ENCODE peak calls at places on chromosome 13, in eight cellular contexts. One of them, this sample, is unnamed.

GRCh38 chr13:40629678-40630384 is 36.6 kb downstream of the FOXO1 start:
- DNase-seq in stomach: no peak
- DNase-seq in AG09309: no peak
- DNase-seq in OCI-LY7: peak
- DNase-seq in AG04450: no peak
- DNase-seq in PC-3: no peak
- DNase-seq in IMR-90: no peak
- DNase-seq in tibial artery: no peak
- DNase-seq in this sample: no peak

GRCh38 chr13:97192166-97192565 is 30.0 kb upstream of the MBNL2 start:
- DNase-seq in PC-3: no peak
- DNase-seq in IMR-90: no peak
- DNase-seq in OCI-LY7: no peak
- DNase-seq in AG09309: no peak
- DNase-seq in tibial artery: no peak
- DNase-seq in AG04450: no peak
- DNase-seq in stomach: no peak
- DNase-seq in this sample: no peak

GRCh38 chr13:97568850-97569249 is 134.9 kb downstream of the RAP2A start:
- DNase-seq in AG09309: no peak
- DNase-seq in AG04450: no peak
- DNase-seq in IMR-90: no peak
- DNase-seq in OCI-LY7: no peak
- DNase-seq in stomach: peak
- DNase-seq in PC-3: peak
- DNase-seq in tibial artery: no peak
- DNase-seq in this sample: no peak

GRCh38 chr13:99657848-99658265 is 156.6 kb downstream of the TM9SF2 start:
- DNase-seq in PC-3: no peak
- DNase-seq in OCI-LY7: no peak
- DNase-seq in stomach: peak
- DNase-seq in AG09309: no peak
- DNase-seq in IMR-90: no peak
- DNase-seq in tibial artery: peak
- DNase-seq in AG04450: no peak
- DNase-seq in this sample: peak

GRCh38 chr13:54110597-54110996 is 1082.0 kb downstream of the OLFM4 start:
- DNase-seq in IMR-90: no peak
- DNase-seq in OCI-LY7: no peak
- DNase-seq in AG09309: no peak
- DNase-seq in AG04450: no peak
- DNase-seq in stomach: no peak
- DNase-seq in PC-3: no peak
- DNase-seq in tibial artery: no peak
- DNase-seq in this sample: no peak

GRCh38 chr13:29925457-29925856 is 75.0 kb upstream of the UBL3 start:
- DNase-seq in PC-3: peak
- DNase-seq in tibial artery: peak
- DNase-seq in OCI-LY7: no peak
- DNase-seq in stomach: peak
- DNase-seq in AG09309: peak
- DNase-seq in IMR-90: peak
- DNase-seq in AG04450: no peak
- DNase-seq in this sample: peak

GRCh38 chr13:54637377-54637776 is 1608.8 kb downstream of the OLFM4 start:
- DNase-seq in tibial artery: no peak
- DNase-seq in OCI-LY7: no peak
- DNase-seq in AG04450: no peak
- DNase-seq in stomach: no peak
- DNase-seq in AG09309: no peak
- DNase-seq in PC-3: peak
- DNase-seq in IMR-90: no peak
- DNase-seq in this sample: peak

GRCh38 chr13:37736040-37736439 is 133.5 kb downstream of the TRPC4 start:
- DNase-seq in IMR-90: no peak
- DNase-seq in AG09309: no peak
- DNase-seq in stomach: no peak
- DNase-seq in AG04450: no peak
- DNase-seq in OCI-LY7: no peak
- DNase-seq in tibial artery: no peak
- DNase-seq in PC-3: no peak
- DNase-seq in this sample: no peak

GRCh38 chr13:41137951-41138350 is 5.3 kb upstream of the KBTBD6 start:
- DNase-seq in OCI-LY7: no peak
- DNase-seq in AG09309: no peak
- DNase-seq in tibial artery: no peak
- DNase-seq in IMR-90: peak
- DNase-seq in AG04450: peak
- DNase-seq in stomach: no peak
- DNase-seq in PC-3: peak
- DNase-seq in this sample: peak

GRCh38 chr13:39916330-39916729 is 260.9 kb downstream of the COG6 start:
- DNase-seq in PC-3: no peak
- DNase-seq in tibial artery: no peak
- DNase-seq in AG09309: no peak
- DNase-seq in IMR-90: no peak
- DNase-seq in AG04450: no peak
- DNase-seq in OCI-LY7: no peak
- DNase-seq in stomach: no peak
- DNase-seq in this sample: peak

GRCh38 chr13:41458187-41458938 is 1.0 kb downstream of the RGCC start:
- DNase-seq in OCI-LY7: peak
- DNase-seq in PC-3: peak
- DNase-seq in AG09309: no peak
- DNase-seq in stomach: peak
- DNase-seq in tibial artery: no peak
- DNase-seq in AG04450: no peak
- DNase-seq in IMR-90: peak
- DNase-seq in this sample: no peak

GRCh38 chr13:113342820-113343691 is 20.9 kb downstream of the GRTP1 start:
- DNase-seq in PC-3: no peak
- DNase-seq in OCI-LY7: no peak
- DNase-seq in stomach: no peak
- DNase-seq in tibial artery: no peak
- DNase-seq in AG04450: no peak
- DNase-seq in IMR-90: no peak
- DNase-seq in AG09309: no peak
- DNase-seq in this sample: no peak

GRCh38 chr13:92991687-92992086 is 234.9 kb upstream of the GPC6 start:
- DNase-seq in AG04450: no peak
- DNase-seq in PC-3: no peak
- DNase-seq in stomach: no peak
- DNase-seq in IMR-90: peak
- DNase-seq in OCI-LY7: no peak
- DNase-seq in tibial artery: no peak
- DNase-seq in AG09309: no peak
- DNase-seq in this sample: no peak

GRCh38 chr13:43546260-43546659 is 240.5 kb downstream of the ENOX1 start:
- DNase-seq in IMR-90: no peak
- DNase-seq in AG04450: no peak
- DNase-seq in PC-3: no peak
- DNase-seq in OCI-LY7: no peak
- DNase-seq in stomach: no peak
- DNase-seq in AG09309: no peak
- DNase-seq in tibial artery: no peak
- DNase-seq in this sample: no peak

GRCh38 chr13:110305544-110305943 is 1.4 kb downstream of the COL4A1 start:
- DNase-seq in stomach: no peak
- DNase-seq in AG04450: no peak
- DNase-seq in AG09309: no peak
- DNase-seq in OCI-LY7: no peak
- DNase-seq in tibial artery: no peak
- DNase-seq in IMR-90: no peak
- DNase-seq in PC-3: no peak
- DNase-seq in this sample: no peak

GRCh38 chr13:98507060-98507797 is 69.7 kb downstream of the STK24 start:
- DNase-seq in IMR-90: no peak
- DNase-seq in PC-3: peak
- DNase-seq in AG04450: no peak
- DNase-seq in tibial artery: no peak
- DNase-seq in stomach: peak
- DNase-seq in AG09309: no peak
- DNase-seq in OCI-LY7: no peak
- DNase-seq in this sample: peak

GRCh38 chr13:27309967-27310598 is 39.5 kb downstream of the RASL11A start:
- DNase-seq in OCI-LY7: no peak
- DNase-seq in AG09309: no peak
- DNase-seq in stomach: no peak
- DNase-seq in IMR-90: peak
- DNase-seq in tibial artery: no peak
- DNase-seq in AG04450: no peak
- DNase-seq in PC-3: peak
- DNase-seq in this sample: peak

GRCh38 chr13:40518481-40518882 is 148.0 kb downstream of the FOXO1 start:
- DNase-seq in IMR-90: no peak
- DNase-seq in PC-3: no peak
- DNase-seq in OCI-LY7: no peak
- DNase-seq in tibial artery: no peak
- DNase-seq in AG09309: no peak
- DNase-seq in stomach: peak
- DNase-seq in AG04450: no peak
- DNase-seq in this sample: no peak

GRCh38 chr13:46712524-46712923 is 84.4 kb downstream of the ESD start:
- DNase-seq in tibial artery: no peak
- DNase-seq in stomach: no peak
- DNase-seq in PC-3: no peak
- DNase-seq in IMR-90: no peak
- DNase-seq in OCI-LY7: no peak
- DNase-seq in AG04450: no peak
- DNase-seq in AG09309: no peak
- DNase-seq in this sample: no peak

GRCh38 chr13:46720189-46720588 is 76.8 kb downstream of the ESD start:
- DNase-seq in AG04450: no peak
- DNase-seq in stomach: no peak
- DNase-seq in tibial artery: no peak
- DNase-seq in OCI-LY7: no peak
- DNase-seq in IMR-90: no peak
- DNase-seq in PC-3: no peak
- DNase-seq in AG09309: no peak
- DNase-seq in this sample: no peak

GRCh38 chr13:46716821-46717220 is 80.1 kb downstream of the ESD start:
- DNase-seq in tibial artery: no peak
- DNase-seq in PC-3: no peak
- DNase-seq in stomach: no peak
- DNase-seq in AG09309: no peak
- DNase-seq in AG04450: no peak
- DNase-seq in OCI-LY7: no peak
- DNase-seq in IMR-90: no peak
- DNase-seq in this sample: no peak

GRCh38 chr13:46717275-46717674 is 79.7 kb downstream of the ESD start:
- DNase-seq in IMR-90: no peak
- DNase-seq in OCI-LY7: no peak
- DNase-seq in AG04450: no peak
- DNase-seq in tibial artery: no peak
- DNase-seq in AG09309: no peak
- DNase-seq in stomach: no peak
- DNase-seq in PC-3: no peak
- DNase-seq in this sample: no peak

DNA sequence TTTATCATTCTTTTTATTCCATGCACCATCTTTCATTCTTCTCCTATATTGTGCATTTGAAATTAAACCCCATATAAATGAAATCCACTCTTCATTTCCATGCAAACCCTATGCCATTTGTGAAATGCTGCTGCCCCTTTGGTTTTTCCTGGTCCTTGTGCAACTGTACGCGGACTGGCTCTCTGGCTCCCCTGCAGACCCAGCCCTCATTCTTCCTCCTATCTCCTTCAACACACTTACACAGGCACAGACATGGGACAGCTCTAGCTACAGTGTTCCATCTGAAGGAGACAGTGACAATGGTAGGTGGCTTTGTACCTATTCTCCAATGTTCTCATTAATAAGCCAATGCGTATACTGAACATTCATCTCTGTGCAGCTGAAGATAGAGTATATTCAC is 81.6 kb downstream of the ESD start:
- DNase-seq in PC-3: no peak
- DNase-seq in AG04450: no peak
- DNase-seq in AG09309: no peak
- DNase-seq in IMR-90: no peak
- DNase-seq in stomach: no peak
- DNase-seq in tibial artery: no peak
- DNase-seq in OCI-LY7: no peak
- DNase-seq in this sample: no peak
- TF ChIP-seq CTCF in PC-3: no peak
- TF ChIP-seq CTCF in AG04450: no peak
- TF ChIP-seq CTCF in AG09309: no peak
- TF ChIP-seq CTCF in IMR-90: no peak
- TF ChIP-seq CTCF in stomach: no peak
- TF ChIP-seq CTCF in tibial artery: no peak
- TF ChIP-seq CTCF in OCI-LY7: no peak
- TF ChIP-seq CTCF in this sample: no peak

GRCh38 chr13:33849211-33849610 is 31.3 kb downstream of the RFC3 start:
- DNase-seq in stomach: no peak
- DNase-seq in AG04450: no peak
- DNase-seq in OCI-LY7: no peak
- DNase-seq in tibial artery: no peak
- DNase-seq in PC-3: no peak
- DNase-seq in IMR-90: no peak
- DNase-seq in AG09309: no peak
- DNase-seq in this sample: no peak
- H3K4me3 ChIP-seq in stomach: no peak
- H3K4me3 ChIP-seq in AG04450: no peak
- H3K4me3 ChIP-seq in OCI-LY7: no peak
- H3K4me3 ChIP-seq in tibial artery: no peak
- H3K4me3 ChIP-seq in PC-3: no peak
- H3K4me3 ChIP-seq in IMR-90: no peak
- H3K4me3 ChIP-seq in AG09309: no peak
- H3K4me3 ChIP-seq in this sample: no peak

DNA sequence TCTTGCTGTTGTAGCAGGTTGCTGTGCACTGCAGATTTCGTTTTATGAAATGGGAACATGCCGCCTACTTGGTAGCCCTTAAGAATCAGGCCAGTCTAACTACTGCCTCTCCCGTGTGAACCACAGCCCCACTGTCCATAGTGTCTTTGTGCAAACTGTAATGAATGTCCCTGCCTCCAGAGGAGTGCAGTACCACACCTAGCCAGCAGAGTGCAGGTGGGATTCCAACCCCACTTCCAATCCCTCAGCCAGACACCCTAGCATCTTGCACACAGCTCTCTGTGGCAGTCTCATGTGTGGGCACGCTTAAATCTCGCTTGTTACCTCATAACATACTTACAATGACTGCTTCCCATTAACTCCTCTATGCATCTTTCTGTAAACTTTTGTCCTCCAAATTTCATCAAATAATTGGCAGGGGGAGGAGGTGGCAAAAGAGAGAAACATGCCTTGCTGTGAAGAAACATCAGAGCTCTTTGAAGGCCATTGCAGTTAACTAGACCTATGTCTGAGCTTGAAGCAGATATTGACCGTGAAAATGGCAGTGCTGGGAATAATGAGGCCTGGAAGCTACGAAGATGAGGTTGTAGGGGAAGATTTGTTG is 47.2 kb downstream of the ZAR1L start:
- DNase-seq in AG04450: no peak
- DNase-seq in AG09309: no peak
- DNase-seq in tibial artery: no peak
- DNase-seq in stomach: peak
- DNase-seq in PC-3: peak
- DNase-seq in IMR-90: no peak
- DNase-seq in OCI-LY7: peak
- DNase-seq in this sample: no peak
- TF ChIP-seq CTCF in AG04450: peak
- TF ChIP-seq CTCF in AG09309: peak
- TF ChIP-seq CTCF in tibial artery: peak
- TF ChIP-seq CTCF in stomach: no peak
- TF ChIP-seq CTCF in PC-3: peak
- TF ChIP-seq CTCF in IMR-90: peak
- TF ChIP-seq CTCF in OCI-LY7: peak
- TF ChIP-seq CTCF in this sample: peak

GRCh38 chr13:45335397-45336024 is 5.5 kb downstream of the TPT1 start:
- DNase-seq in stomach: no peak
- DNase-seq in OCI-LY7: no peak
- DNase-seq in PC-3: no peak
- DNase-seq in tibial artery: no peak
- DNase-seq in AG09309: no peak
- DNase-seq in AG04450: no peak
- DNase-seq in IMR-90: no peak
- DNase-seq in this sample: no peak
- H3K4me3 ChIP-seq in stomach: peak
- H3K4me3 ChIP-seq in OCI-LY7: no peak
- H3K4me3 ChIP-seq in PC-3: no peak
- H3K4me3 ChIP-seq in tibial artery: no peak
- H3K4me3 ChIP-seq in AG09309: no peak
- H3K4me3 ChIP-seq in AG04450: no peak
- H3K4me3 ChIP-seq in IMR-90: no peak
- H3K4me3 ChIP-seq in this sample: no peak

This sample was measured in brain microvascular endothelial cell.